ENCODE peak calls at places on chromosomes 12 and 14, in six cellular contexts. T is upper lobe of left lung, R is left colon, S is Caki2, H is NCI-H1092, I is A549. D is an unnamed sample.
A peak's percentile ranks its signal among the peaks of the same experiment; 100 is the strongest.

GRCh38 chr14:75427482-75428229 is at the start of gene JDP2:
- DNase-seq in R (peak; percentile 93), T (peak; percentile 98), I (peak; percentile 64), S (peak; percentile 71), H (peak; percentile 39), D (peak; percentile 81)

GRCh38 chr12:92042791-92043531 is 102.7 kb downstream of the BTG1 start:
- DNase-seq in R (no peak), T (no peak), S (no peak), I (no peak), H (no peak), D (no peak)

GRCh38 chr12:112854344-112854743 is 52.4 kb upstream of the OAS1 start:
- DNase-seq in I (no peak), H (no peak), S (no peak), R (no peak), T (no peak), D (no peak)

GRCh38 chr14:63287661-63288483 is 30.9 kb downstream of the GPHB5 start:
- DNase-seq in R (no peak), H (no peak), T (no peak), S (no peak), I (no peak), D (no peak)

GRCh38 chr12:34405286-34406227 is 383.3 kb downstream of the ALG10 start:
- DNase-seq in S (no peak), H (no peak), R (peak; percentile 5), T (peak; percentile 67), I (no peak), D (no peak)

GRCh38 chr14:104892517-104893434 is 27.7 kb downstream of the CEP170B start:
- DNase-seq in T (peak; percentile 69), H (no peak), I (no peak), R (no peak), S (no peak), D (no peak)

GRCh38 chr12:127582074-127582473 is 684.9 kb upstream of the TMEM132C start:
- DNase-seq in S (no peak), I (no peak), T (no peak), R (no peak), H (no peak), D (no peak)

GRCh38 chr14:36068777-36069534 is 107.6 kb downstream of the PTCSC3 start:
- DNase-seq in H (no peak), S (peak; percentile 40), T (peak; percentile 39), R (no peak), I (no peak), D (no peak)

GRCh38 chr12:65695077-65695865 is 129.0 kb upstream of the HMGA2 start:
- DNase-seq in H (no peak), I (peak; percentile 34), T (no peak), S (peak; percentile 99), R (no peak), D (no peak)

GRCh38 chr12:19624401-19624930 is 185.2 kb downstream of the AEBP2 start:
- DNase-seq in R (no peak), I (no peak), S (no peak), T (no peak), H (no peak), D (no peak)

GRCh38 chr12:74906224-74906623 is 303.4 kb downstream of the KCNC2 start:
- DNase-seq in T (no peak), R (no peak), S (no peak), H (no peak), I (no peak), D (no peak)

GRCh38 chr12:27333311-27334009 is 824 bp downstream of the BMAL2 start:
- DNase-seq in I (no peak), S (no peak), R (peak; percentile 30), H (no peak), T (peak; percentile 91), D (peak; percentile 60)

GRCh38 chr14:71765505-71765904 is 166.7 kb upstream of the RGS6 start:
- DNase-seq in R (no peak), S (no peak), H (no peak), T (no peak), I (no peak), D (no peak)

GRCh38 chr12:104573-105081 is 38.1 kb downstream of the IQSEC3 start:
- DNase-seq in I (no peak), H (peak; percentile 95), T (peak; percentile 83), S (no peak), R (no peak), D (no peak)

GRCh38 chr12:59040651-59041050 is 120.3 kb upstream of the LRIG3 start:
- DNase-seq in S (peak; percentile 88), H (no peak), T (no peak), I (no peak), R (no peak), D (no peak)

GRCh38 chr14:102530828-102531478 is 21.4 kb upstream of the ANKRD9 start:
- DNase-seq in I (no peak), R (no peak), T (no peak), S (peak; percentile 85), H (no peak), D (no peak)

GRCh38 chr12:128864516-128865186 is 11.4 kb downstream of the GLT1D1 start:
- DNase-seq in T (peak; percentile 25), R (no peak), S (no peak), I (no peak), H (no peak), D (no peak)

GRCh38 chr14:72800296-72800695 is 93.6 kb downstream of the DPF3 start:
- DNase-seq in R (no peak), T (no peak), I (no peak), H (no peak), S (no peak), D (no peak)

GRCh38 chr14:75428230-75429104 is 645 bp downstream of the JDP2 start:
- DNase-seq in T (peak; percentile 89), I (peak; percentile 46), R (peak; percentile 67), S (no peak), H (no peak), D (peak; percentile 70)

GRCh38 chr12:52170827-52171226 is 21.0 kb downstream of the KRT80 start:
- DNase-seq in S (no peak), T (no peak), I (no peak), R (no peak), H (no peak), D (no peak)

GRCh38 chr12:72346331-72346944 is 74.3 kb downstream of the TRHDE start:
- DNase-seq in R (peak; percentile 28), S (peak; percentile 76), H (peak; percentile 59), I (peak; percentile 1), T (no peak), D (peak; percentile 21)

GRCh38 chr14:68781161-68782021 is 11.5 kb downstream of the ZFP36L1 start:
- DNase-seq in I (no peak), R (peak; percentile 71), T (no peak), H (no peak), S (no peak), D (no peak)

GRCh38 chr14:72722201-72722785 is 171.6 kb downstream of the DPF3 start:
- DNase-seq in T (peak; percentile 67), H (no peak), S (no peak), R (no peak), I (no peak), D (no peak)

GRCh38 chr12:95700316-95700785 is 90.2 kb downstream of the NTN4 start:
- DNase-seq in S (peak; percentile 21), H (no peak), T (no peak), I (no peak), R (no peak), D (peak; percentile 72)

GRCh38 chr14:96297000-96297399 is 41.0 kb downstream of the BDKRB1 start:
- DNase-seq in S (no peak), R (no peak), H (no peak), I (no peak), T (no peak), D (no peak)

GRCh38 chr12:6960291-6961277 is 9.4 kb downstream of the PTPN6 start:
- DNase-seq in R (peak; percentile 70), T (no peak), I (no peak), H (no peak), S (no peak), D (peak; percentile 62)

GRCh38 chr12:19244312-19244711 is 114.8 kb downstream of the PLEKHA5 start:
- DNase-seq in S (no peak), H (no peak), I (no peak), R (no peak), T (no peak), D (no peak)

GRCh38 chr14:24254630-24255392 is 8.2 kb downstream of the TGM1 start:
- DNase-seq in R (peak; percentile 14), S (no peak), H (no peak), I (no peak), T (no peak), D (no peak)

GRCh38 chr12:1369942-1370620 is 224.3 kb downstream of the FBXL14 start:
- DNase-seq in S (no peak), R (no peak), I (no peak), T (no peak), H (no peak), D (no peak)

GRCh38 chr12:40238221-40238902 is 13.6 kb downstream of the LRRK2 start:
- DNase-seq in S (no peak), R (no peak), I (no peak), T (no peak), H (no peak), D (no peak)

D was measured in GM20000.